ENCODE peak calls at places on chromosomes 5 and 9, in four cellular contexts. R, O, G and L are unnamed samples.

GRCh38 chr5:16464664-16465543 is 696 bp downstream of the ZNF622 start:
- DNase-seq in R (no peak), O (peak; percentile 34), G (no peak), L (peak; percentile 42)

GRCh38 chr5:119678351-119679028 is 49.1 kb downstream of the FAM170A start:
- DNase-seq in O (peak; percentile 81), R (no peak), G (no peak), L (no peak)

GRCh38 chr9:27548055-27548741 is 18.6 kb upstream of the MOB3B start:
- DNase-seq in R (no peak), G (peak; percentile 49), O (no peak), L (no peak)

GRCh38 chr9:16266648-16267276 is 603.7 kb downstream of the BNC2 start:
- DNase-seq in O (no peak), G (peak; percentile 33), R (no peak), L (no peak)

GRCh38 chr9:89678394-89679005 is 73.7 kb downstream of the GADD45G start:
- DNase-seq in G (no peak), O (no peak), R (no peak), L (no peak)

GRCh38 chr9:133352635-133353340 is 3.5 kb downstream of the SURF1 start:
- DNase-seq in G (no peak), R (no peak), O (no peak), L (no peak)

GRCh38 chr9:124218438-124219289 is 39.1 kb upstream of the NEK6 start:
- DNase-seq in R (peak; percentile 78), G (peak; percentile 48), O (no peak), L (no peak)

GRCh38 chr5:109529520-109529919 is 119.7 kb upstream of the PJA2 start:
- DNase-seq in G (no peak), O (peak; percentile 38), R (no peak), L (no peak)

GRCh38 chr5:160312139-160312959 is at the start of gene CCNJL:
- DNase-seq in G (no peak), O (peak; percentile 25), R (peak; percentile 73), L (peak; percentile 87)

GRCh38 chr9:83992407-83992806 is 11.8 kb downstream of the RMI1 start:
- DNase-seq in R (no peak), G (no peak), O (no peak), L (no peak)

GRCh38 chr5:180463916-180464602 is 30.1 kb upstream of the CNOT6 start:
- DNase-seq in G (no peak), O (no peak), R (no peak), L (no peak)

GRCh38 chr5:159905496-159905895 is 10.8 kb upstream of the ADRA1B start:
- DNase-seq in R (no peak), O (no peak), G (no peak), L (no peak)

GRCh38 chr5:115461506-115462290 is 82.9 kb downstream of the FEM1C start:
- DNase-seq in R (no peak), O (no peak), G (no peak), L (no peak)

GRCh38 chr5:33745101-33745770 is 146.6 kb downstream of the ADAMTS12 start:
- DNase-seq in R (no peak), O (no peak), G (no peak), L (no peak)

GRCh38 chr5:144187699-144188294 is 17.1 kb downstream of the KCTD16 start:
- DNase-seq in G (peak; percentile 41), O (no peak), R (peak; percentile 48), L (no peak)

GRCh38 chr5:52786937-52787599 is 648 bp upstream of the ITGA1 start:
- DNase-seq in G (no peak), R (peak; percentile 40), O (no peak), L (no peak)

GRCh38 chr9:97309260-97309659 is 1.8 kb downstream of the CCDC180 start:
- DNase-seq in R (no peak), G (no peak), O (no peak), L (no peak)

GRCh38 chr5:134845335-134845851 is 375 bp upstream of the C5orf24 start:
- DNase-seq in G (no peak), O (no peak), R (no peak), L (no peak)

GRCh38 chr5:159763564-159763963 is 152.7 kb upstream of the ADRA1B start:
- DNase-seq in G (peak; percentile 3), O (no peak), R (no peak), L (no peak)

GRCh38 chr9:120578614-120579013 is 1.4 kb downstream of the CDK5RAP2 start:
- DNase-seq in O (no peak), G (no peak), R (no peak), L (no peak)

GRCh38 chr9:37954581-37954981 is 50.7 kb upstream of the SLC25A51 start:
- DNase-seq in R (peak; percentile 53), G (no peak), O (no peak), L (no peak)

GRCh38 chr5:142478116-142478515 is 153.3 kb upstream of the SPRY4 start:
- DNase-seq in O (no peak), G (no peak), R (no peak), L (no peak)

GRCh38 chr5:36939969-36940858 is 63.6 kb downstream of the NIPBL start:
- DNase-seq in O (no peak), R (no peak), G (no peak), L (no peak)

GRCh38 chr5:15234366-15234765 is 265.6 kb upstream of the FBXL7 start:
- DNase-seq in O (no peak), G (no peak), R (no peak), L (no peak)

GRCh38 chr9:74742792-74743389 is 144.8 kb downstream of the TRPM6 start:
- DNase-seq in R (peak; percentile 14), G (peak; percentile 19), O (no peak), L (peak; percentile 43)

GRCh38 chr9:17065062-17065461 is 69.8 kb upstream of the CNTLN start:
- DNase-seq in O (no peak), G (no peak), R (no peak), L (peak; percentile 27)

GRCh38 chr5:177433658-177434217 is 7.3 kb downstream of the GRK6 start:
- DNase-seq in R (no peak), G (no peak), O (no peak), L (no peak)

GRCh38 chr5:9042241-9042640 is 503.6 kb downstream of the SEMA5A start:
- DNase-seq in R (no peak), O (no peak), G (no peak), L (no peak)

GRCh38 chr5:166356096-166356495 is 1935.3 kb upstream of the WWC1 start:
- DNase-seq in G (no peak), O (no peak), R (no peak), L (no peak)

GRCh38 chr5:55218966-55219365 is 8.1 kb downstream of the MCIDAS start:
- DNase-seq in G (no peak), O (peak; percentile 91), R (no peak), L (no peak)

GRCh38 chr9:20873240-20873860 is 158.1 kb downstream of the HACD4 start:
- DNase-seq in O (no peak), G (no peak), R (no peak), L (no peak)

GRCh38 chr9:107249665-107250285 is 33.3 kb upstream of the RAD23B start:
- DNase-seq in R (no peak), G (no peak), O (no peak), L (no peak)

GRCh38 chr5:88833371-88834107 is 49.4 kb downstream of the MEF2C start:
- DNase-seq in R (no peak), O (no peak), G (no peak), L (no peak)

GRCh38 chr9:16328349-16328748 is 542.1 kb downstream of the BNC2 start:
- DNase-seq in R (no peak), G (no peak), O (no peak), L (no peak)

GRCh38 chr5:9686211-9686610 is 56.1 kb upstream of the TAS2R1 start:
- DNase-seq in G (no peak), O (no peak), R (no peak), L (no peak)

GRCh38 chr9:128927731-128928411 is 7.1 kb downstream of the PHYHD1 start:
- DNase-seq in G (no peak), O (peak; percentile 59), R (peak; percentile 78), L (peak; percentile 68)

GRCh38 chr9:92954078-92954861 is 6.9 kb downstream of the FGD3 start:
- DNase-seq in O (no peak), G (no peak), R (no peak), L (no peak)

GRCh38 chr9:116163293-116164055 is 9.9 kb downstream of the PAPPA start:
- DNase-seq in G (no peak), O (no peak), R (no peak), L (no peak)
- TF ChIP-seq CTCF in G (no peak), O (no peak), R (no peak), L (peak; percentile 36)

GRCh38 chr5:175847503-175847902 is 23.9 kb upstream of the CPLX2 start:
- DNase-seq in O (no peak), R (no peak), G (no peak), L (peak; percentile 40)
- TF ChIP-seq CTCF in O (no peak), R (no peak), G (no peak), L (peak; percentile 16)

GRCh38 chr9:135410831-135411473 is 68.6 kb upstream of the PPP1R26 start:
- DNase-seq in G (no peak), O (no peak), R (no peak), L (no peak)
- TF ChIP-seq CTCF in G (no peak), O (no peak), R (no peak), L (no peak)

DNA sequence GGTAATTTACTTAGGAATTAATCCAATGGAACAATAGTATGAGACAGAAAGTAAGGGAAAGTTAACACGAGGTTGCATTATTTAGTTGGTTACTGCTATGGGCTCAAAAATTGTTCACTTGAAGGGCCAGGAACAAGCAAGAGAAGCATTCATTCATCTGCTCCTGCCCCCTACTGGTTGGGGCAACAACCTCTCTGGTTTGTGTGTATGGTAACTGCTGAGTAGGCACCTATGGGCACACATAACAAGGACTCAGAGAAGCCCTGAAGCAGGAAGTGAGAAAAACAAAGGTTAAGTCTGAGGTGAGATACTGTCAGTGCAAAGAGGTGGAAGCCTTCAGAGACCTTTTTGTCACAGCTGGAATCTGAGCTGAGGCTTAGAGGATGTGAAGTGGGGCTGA is 34.4 kb upstream of the RANBP6 start:
- DNase-seq in G (no peak), O (no peak), R (peak; percentile 39), L (no peak)
- TF ChIP-seq CTCF in G (no peak), O (no peak), R (no peak), L (no peak)

DNA sequence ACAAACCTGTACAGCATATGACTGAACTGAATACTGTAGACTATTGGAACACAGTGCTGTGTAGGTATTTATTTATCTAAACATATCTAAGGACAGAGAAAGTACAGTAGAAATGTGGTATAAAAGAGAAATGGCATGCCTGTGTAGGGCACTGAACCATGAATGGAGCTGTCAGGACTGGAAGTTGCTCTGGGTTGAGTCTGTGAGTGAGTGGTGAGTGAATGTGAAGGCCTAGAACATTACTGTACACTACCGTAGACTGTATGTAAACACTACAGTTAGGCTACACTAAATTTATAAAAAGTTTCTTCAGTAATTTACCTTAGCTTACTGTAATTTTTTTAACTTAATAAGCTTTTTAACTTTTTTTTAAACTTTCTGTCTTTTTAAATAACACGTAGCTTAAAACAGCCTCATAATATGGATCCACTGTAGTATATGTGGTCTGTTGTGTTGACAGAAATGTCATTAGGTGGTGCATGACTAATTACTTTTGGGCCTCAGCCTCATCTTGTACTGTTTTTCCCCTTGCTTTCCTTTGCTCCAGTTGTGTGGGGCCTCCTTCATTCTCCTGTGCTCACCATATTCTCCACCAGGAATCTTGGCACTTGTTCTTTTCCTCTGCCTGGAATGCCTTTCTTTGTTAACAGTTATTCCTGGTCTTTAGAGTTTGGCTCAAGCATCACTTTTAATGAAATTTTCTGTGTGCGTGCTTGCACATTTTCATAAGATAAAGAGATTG is 8.8 kb downstream of the SPIN1 start:
- DNase-seq in O (no peak), G (no peak), R (no peak), L (no peak)
- TF ChIP-seq CTCF in O (no peak), G (no peak), R (no peak), L (no peak)